ENCODE peak calls at places on chromosomes 4 and X, in eight cellular contexts. One of them, this sample, is unnamed. For H3K36me3, the result is how much of the 10 kb centered on the place peaks cover.

GRCh38 chr4:187307131-187307530 is 583.5 kb upstream of the FAT1 start:
- DNase-seq in cardiac muscle cell: no peak
- DNase-seq in NT2/D1: no peak
- DNase-seq in H7: no peak
- DNase-seq in psoas muscle: no peak
- DNase-seq in GM23248: no peak
- DNase-seq in heart left ventricle: no peak
- DNase-seq in body of pancreas: no peak
- DNase-seq in this sample: no peak

GRCh38 chrX:109475174-109475891 is 6.6 kb downstream of the GUCY2F start:
- DNase-seq in NT2/D1: no peak
- DNase-seq in H7: peak
- DNase-seq in body of pancreas: peak
- DNase-seq in GM23248: peak
- DNase-seq in psoas muscle: no peak
- DNase-seq in heart left ventricle: peak
- DNase-seq in cardiac muscle cell: peak
- DNase-seq in this sample: no peak

GRCh38 chr4:145887241-145887964 is 51.2 kb downstream of the ZNF827 start:
- DNase-seq in GM23248: peak
- DNase-seq in body of pancreas: no peak
- DNase-seq in psoas muscle: no peak
- DNase-seq in heart left ventricle: no peak
- DNase-seq in H7: peak
- DNase-seq in cardiac muscle cell: no peak
- DNase-seq in NT2/D1: no peak
- DNase-seq in this sample: peak

GRCh38 chr4:3115637-3116300 is 41.3 kb downstream of the HTT start:
- DNase-seq in psoas muscle: no peak
- DNase-seq in heart left ventricle: no peak
- DNase-seq in body of pancreas: no peak
- DNase-seq in H7: no peak
- DNase-seq in cardiac muscle cell: no peak
- DNase-seq in GM23248: peak
- DNase-seq in NT2/D1: no peak
- DNase-seq in this sample: no peak

GRCh38 chr4:150131581-150132228 is 53.5 kb downstream of the DCLK2 start:
- DNase-seq in body of pancreas: no peak
- DNase-seq in heart left ventricle: no peak
- DNase-seq in psoas muscle: no peak
- DNase-seq in H7: no peak
- DNase-seq in NT2/D1: no peak
- DNase-seq in cardiac muscle cell: no peak
- DNase-seq in GM23248: peak
- DNase-seq in this sample: no peak

GRCh38 chr4:80054375-80054774 is 18.7 kb downstream of the ANTXR2 start:
- DNase-seq in psoas muscle: no peak
- DNase-seq in NT2/D1: no peak
- DNase-seq in heart left ventricle: no peak
- DNase-seq in cardiac muscle cell: no peak
- DNase-seq in GM23248: no peak
- DNase-seq in body of pancreas: no peak
- DNase-seq in H7: no peak
- DNase-seq in this sample: no peak

GRCh38 chr4:34250562-34250961 is 1993.8 kb downstream of the ARAP2 start:
- DNase-seq in psoas muscle: no peak
- DNase-seq in NT2/D1: no peak
- DNase-seq in H7: no peak
- DNase-seq in body of pancreas: no peak
- DNase-seq in cardiac muscle cell: no peak
- DNase-seq in heart left ventricle: no peak
- DNase-seq in GM23248: peak
- DNase-seq in this sample: no peak

GRCh38 chr4:110472583-110473329 is 3.2 kb upstream of the ENPEP start:
- DNase-seq in heart left ventricle: no peak
- DNase-seq in GM23248: no peak
- DNase-seq in NT2/D1: peak
- DNase-seq in cardiac muscle cell: peak
- DNase-seq in body of pancreas: no peak
- DNase-seq in H7: peak
- DNase-seq in psoas muscle: no peak
- DNase-seq in this sample: no peak

GRCh38 chrX:48972214-48973164 is 845 bp upstream of the KCND1 start:
- DNase-seq in NT2/D1: peak
- DNase-seq in H7: peak
- DNase-seq in heart left ventricle: peak
- DNase-seq in GM23248: peak
- DNase-seq in cardiac muscle cell: peak
- DNase-seq in body of pancreas: peak
- DNase-seq in psoas muscle: no peak
- DNase-seq in this sample: peak

GRCh38 chrX:9530848-9531274 is 66.0 kb downstream of the TBL1X start:
- DNase-seq in NT2/D1: peak
- DNase-seq in GM23248: peak
- DNase-seq in psoas muscle: peak
- DNase-seq in heart left ventricle: peak
- DNase-seq in H7: peak
- DNase-seq in body of pancreas: peak
- DNase-seq in cardiac muscle cell: peak
- DNase-seq in this sample: peak

GRCh38 chr4:121252224-121252806 is 88.2 kb upstream of the TNIP3 start:
- DNase-seq in NT2/D1: peak
- DNase-seq in heart left ventricle: peak
- DNase-seq in GM23248: peak
- DNase-seq in cardiac muscle cell: peak
- DNase-seq in H7: peak
- DNase-seq in body of pancreas: peak
- DNase-seq in psoas muscle: peak
- DNase-seq in this sample: peak

GRCh38 chrX:46263494-46263893 is 281.7 kb downstream of the ZNF674 start:
- DNase-seq in psoas muscle: no peak
- DNase-seq in GM23248: no peak
- DNase-seq in heart left ventricle: no peak
- DNase-seq in cardiac muscle cell: no peak
- DNase-seq in NT2/D1: no peak
- DNase-seq in H7: no peak
- DNase-seq in body of pancreas: no peak
- DNase-seq in this sample: no peak

GRCh38 chrX:7146026-7146702 is 1.3 kb upstream of the STS start:
- DNase-seq in H7: no peak
- DNase-seq in cardiac muscle cell: no peak
- DNase-seq in heart left ventricle: no peak
- DNase-seq in NT2/D1: no peak
- DNase-seq in body of pancreas: no peak
- DNase-seq in psoas muscle: no peak
- DNase-seq in GM23248: peak
- DNase-seq in this sample: no peak

GRCh38 chr4:183347586-183347985 is 25.4 kb upstream of the CLDN24 start:
- DNase-seq in H7: no peak
- DNase-seq in body of pancreas: no peak
- DNase-seq in NT2/D1: no peak
- DNase-seq in heart left ventricle: no peak
- DNase-seq in GM23248: peak
- DNase-seq in cardiac muscle cell: no peak
- DNase-seq in psoas muscle: no peak
- DNase-seq in this sample: no peak

GRCh38 chrX:34218063-34218462 is 85.9 kb upstream of the FAM47A start:
- DNase-seq in H7: no peak
- DNase-seq in body of pancreas: no peak
- DNase-seq in GM23248: no peak
- DNase-seq in heart left ventricle: no peak
- DNase-seq in NT2/D1: no peak
- DNase-seq in cardiac muscle cell: no peak
- DNase-seq in psoas muscle: no peak
- DNase-seq in this sample: no peak

GRCh38 chr4:100149190-100149589 is 41.1 kb downstream of the DDIT4L start:
- DNase-seq in NT2/D1: no peak
- DNase-seq in GM23248: no peak
- DNase-seq in cardiac muscle cell: no peak
- DNase-seq in heart left ventricle: no peak
- DNase-seq in body of pancreas: no peak
- DNase-seq in psoas muscle: no peak
- DNase-seq in H7: no peak
- DNase-seq in this sample: no peak

GRCh38 chrX:63764946-63765345 is 20.1 kb downstream of the ARHGEF9 start:
- DNase-seq in heart left ventricle: no peak
- DNase-seq in NT2/D1: no peak
- DNase-seq in GM23248: peak
- DNase-seq in H7: no peak
- DNase-seq in body of pancreas: no peak
- DNase-seq in psoas muscle: no peak
- DNase-seq in cardiac muscle cell: no peak
- DNase-seq in this sample: no peak

GRCh38 chr4:102825261-102826071 is 1.9 kb downstream of the UBE2D3 start:
- DNase-seq in NT2/D1: no peak
- DNase-seq in GM23248: peak
- DNase-seq in H7: peak
- DNase-seq in body of pancreas: peak
- DNase-seq in cardiac muscle cell: peak
- DNase-seq in heart left ventricle: peak
- DNase-seq in psoas muscle: no peak
- DNase-seq in this sample: peak

GRCh38 chrX:108299101-108299591 is 139.1 kb downstream of the COL4A6 start:
- DNase-seq in GM23248: peak
- DNase-seq in cardiac muscle cell: peak
- DNase-seq in psoas muscle: no peak
- DNase-seq in NT2/D1: no peak
- DNase-seq in H7: peak
- DNase-seq in body of pancreas: no peak
- DNase-seq in heart left ventricle: no peak
- DNase-seq in this sample: no peak

DNA sequence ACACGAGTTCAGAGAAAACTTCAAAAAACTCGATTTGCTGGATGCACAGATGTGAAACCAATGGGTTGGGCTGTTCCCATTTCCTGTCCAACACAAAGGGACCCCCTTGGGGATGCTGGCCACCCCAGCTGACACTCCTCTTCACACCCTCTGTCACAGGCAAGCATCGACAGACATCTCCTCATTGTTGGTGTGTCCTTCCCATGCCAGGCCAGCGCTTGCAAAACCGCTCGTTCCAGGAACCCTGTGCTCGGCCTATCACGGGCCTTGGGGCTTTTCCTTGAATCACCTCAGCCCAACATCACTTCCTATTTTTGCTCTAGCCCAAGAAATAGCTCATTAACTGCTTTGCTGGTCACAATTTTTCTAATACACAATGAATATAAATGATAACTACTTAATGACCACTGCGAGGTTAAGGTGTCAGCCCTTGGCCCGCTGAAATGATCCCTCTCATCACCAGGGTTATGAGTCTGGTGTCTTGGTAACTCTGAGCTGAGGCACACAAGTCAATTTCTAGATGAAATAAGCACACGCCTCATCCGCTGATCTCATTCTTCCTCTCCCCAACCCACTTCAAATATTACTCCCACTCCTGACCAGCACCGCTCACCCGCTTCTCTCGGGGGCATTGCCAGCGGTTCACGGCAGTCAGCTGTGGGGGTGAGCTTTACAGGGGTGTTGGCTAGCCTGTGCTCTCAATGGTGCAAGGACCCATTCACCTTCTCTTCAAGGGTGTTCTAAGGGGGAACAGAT is 32.3 kb downstream of the BCOR start:
- DNase-seq in GM23248: no peak
- DNase-seq in H7: no peak
- DNase-seq in cardiac muscle cell: no peak
- DNase-seq in heart left ventricle: no peak
- DNase-seq in body of pancreas: no peak
- DNase-seq in NT2/D1: no peak
- DNase-seq in psoas muscle: peak
- DNase-seq in this sample: no peak
- H3K36me3 ChIP-seq in GM23248: under half
- H3K36me3 ChIP-seq in H7: under half
- H3K36me3 ChIP-seq in cardiac muscle cell: under half
- H3K36me3 ChIP-seq in heart left ventricle: under half
- H3K36me3 ChIP-seq in body of pancreas: under half
- H3K36me3 ChIP-seq in NT2/D1: half or more
- H3K36me3 ChIP-seq in psoas muscle: under half
- H3K36me3 ChIP-seq in this sample: under half

GRCh38 chr4:47590325-47590724 is 105.2 kb downstream of the ATP10D start:
- DNase-seq in GM23248: no peak
- DNase-seq in body of pancreas: no peak
- DNase-seq in psoas muscle: no peak
- DNase-seq in NT2/D1: no peak
- DNase-seq in heart left ventricle: no peak
- DNase-seq in cardiac muscle cell: no peak
- DNase-seq in H7: no peak
- DNase-seq in this sample: no peak
- H3K36me3 ChIP-seq in GM23248: half or more
- H3K36me3 ChIP-seq in body of pancreas: under half
- H3K36me3 ChIP-seq in psoas muscle: under half
- H3K36me3 ChIP-seq in NT2/D1: under half
- H3K36me3 ChIP-seq in heart left ventricle: under half
- H3K36me3 ChIP-seq in cardiac muscle cell: under half
- H3K36me3 ChIP-seq in H7: under half
- H3K36me3 ChIP-seq in this sample: under half

DNA sequence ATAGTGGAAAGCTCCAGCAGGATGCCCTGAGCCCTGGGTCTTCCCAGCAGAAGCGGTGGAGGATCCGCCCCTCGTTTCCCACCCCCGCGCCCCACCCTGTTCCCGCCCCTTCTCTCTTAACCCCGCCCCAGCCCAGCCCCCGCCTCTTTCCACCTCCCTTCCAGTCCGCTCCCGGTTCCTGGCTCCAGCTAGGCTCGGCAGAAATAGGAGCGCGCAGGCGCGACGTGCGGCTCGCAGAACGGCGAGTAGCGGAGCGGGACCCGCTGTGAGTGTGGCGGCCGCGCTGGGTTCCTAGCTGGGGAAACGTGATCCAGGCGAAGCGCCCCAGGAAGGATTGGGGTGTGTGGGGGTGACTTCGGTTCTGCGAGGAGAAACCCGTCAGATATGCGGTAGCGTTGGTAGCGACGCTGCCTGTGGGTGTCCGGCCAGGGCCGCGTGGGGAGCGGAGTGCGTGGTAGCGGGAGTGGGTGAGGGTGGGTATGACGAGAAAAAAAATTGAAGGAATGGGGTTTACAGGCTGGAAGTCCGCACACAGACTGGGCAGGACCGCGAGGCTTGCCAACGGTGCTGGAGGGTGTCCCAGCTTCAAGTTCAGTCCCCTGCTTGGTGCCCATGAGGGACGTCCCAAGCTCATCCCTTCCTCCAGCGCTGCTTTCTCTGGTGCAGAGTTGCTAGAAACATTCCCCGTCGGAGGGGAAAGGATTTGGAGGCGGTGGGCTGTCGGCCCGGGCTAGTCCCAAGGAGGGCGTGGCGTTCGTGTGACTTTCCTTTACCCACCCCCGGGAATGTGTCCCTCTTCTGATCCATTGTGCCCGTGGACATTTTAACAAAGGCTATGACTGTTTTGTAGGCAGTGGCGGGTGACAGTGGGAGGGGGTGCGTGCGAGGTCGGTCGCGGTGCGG is at the start of gene PRRG1:
- DNase-seq in psoas muscle: peak
- DNase-seq in H7: peak
- DNase-seq in GM23248: peak
- DNase-seq in heart left ventricle: peak
- DNase-seq in cardiac muscle cell: peak
- DNase-seq in body of pancreas: peak
- DNase-seq in NT2/D1: peak
- DNase-seq in this sample: peak
- H3K36me3 ChIP-seq in psoas muscle: under half
- H3K36me3 ChIP-seq in H7: under half
- H3K36me3 ChIP-seq in GM23248: under half
- H3K36me3 ChIP-seq in heart left ventricle: under half
- H3K36me3 ChIP-seq in cardiac muscle cell: under half
- H3K36me3 ChIP-seq in body of pancreas: under half
- H3K36me3 ChIP-seq in NT2/D1: under half
- H3K36me3 ChIP-seq in this sample: under half

GRCh38 chr4:153555730-153556440 is 89.7 kb downstream of the TMEM131L start:
- DNase-seq in GM23248: peak
- DNase-seq in NT2/D1: no peak
- DNase-seq in cardiac muscle cell: peak
- DNase-seq in body of pancreas: peak
- DNase-seq in psoas muscle: peak
- DNase-seq in H7: no peak
- DNase-seq in heart left ventricle: peak
- DNase-seq in this sample: no peak
- H3K36me3 ChIP-seq in GM23248: under half
- H3K36me3 ChIP-seq in NT2/D1: under half
- H3K36me3 ChIP-seq in cardiac muscle cell: under half
- H3K36me3 ChIP-seq in body of pancreas: under half
- H3K36me3 ChIP-seq in psoas muscle: under half
- H3K36me3 ChIP-seq in H7: under half
- H3K36me3 ChIP-seq in heart left ventricle: under half
- H3K36me3 ChIP-seq in this sample: under half